ENCODE peak calls at places on chromosomes 2 and 18, in nine cellular contexts. J, U, W, I, O, H, P, V and Y are unnamed samples.

GRCh38 chr2:41950440-41950960 is 97.3 kb upstream of the PKDCC start:
- DNase-seq in H (no peak), J (no peak), O (no peak), U (no peak), W (no peak), V (no peak), I (no peak), P (no peak), Y (no peak)

GRCh38 chr2:20326163-20326780 is 24.4 kb downstream of the PUM2 start:
- DNase-seq in O (peak), H (peak), I (no peak), P (peak), V (peak), J (peak), U (no peak), W (no peak), Y (no peak)

GRCh38 chr2:226799211-226799975 is at the start of gene IRS1:
- DNase-seq in W (peak), J (peak), I (no peak), U (peak), H (peak), P (peak), O (peak), V (peak), Y (no peak)

GRCh38 chr2:204018717-204019116 is 82.2 kb downstream of the ICOS start:
- DNase-seq in U (no peak), J (no peak), V (peak), O (no peak), H (no peak), P (no peak), W (no peak), I (no peak), Y (no peak)

GRCh38 chr2:44652701-44653100 is 288.8 kb upstream of the SIX3 start:
- DNase-seq in I (no peak), P (no peak), V (no peak), H (no peak), U (no peak), O (no peak), W (no peak), J (no peak), Y (no peak)

GRCh38 chr2:54909006-54909405 is 141.2 kb downstream of the RTN4 start:
- DNase-seq in V (no peak), W (no peak), J (no peak), P (no peak), O (no peak), U (no peak), I (no peak), H (no peak), Y (no peak)

GRCh38 chr2:235263205-235264120 is 230.4 kb upstream of the AGAP1 start:
- DNase-seq in O (peak), V (peak), J (peak), W (no peak), U (peak), I (no peak), P (peak), H (peak), Y (peak)

GRCh38 chr2:41595235-41595634 is 452.6 kb upstream of the PKDCC start:
- DNase-seq in J (peak), P (no peak), I (no peak), H (no peak), O (no peak), W (no peak), V (no peak), U (no peak), Y (no peak)

GRCh38 chr2:216742411-216742810 is 47.1 kb upstream of the IGFBP5 start:
- DNase-seq in V (no peak), J (no peak), W (no peak), P (no peak), H (no peak), O (no peak), I (no peak), U (peak), Y (no peak)

GRCh38 chr2:120993661-120994060 is 258.0 kb downstream of the GLI2 start:
- DNase-seq in P (no peak), J (no peak), I (no peak), W (no peak), O (no peak), H (no peak), U (no peak), V (no peak), Y (no peak)

GRCh38 chr2:215171151-215171550 is 32.7 kb upstream of the ABCA12 start:
- DNase-seq in H (no peak), I (no peak), W (no peak), U (no peak), O (peak), J (no peak), P (peak), V (no peak), Y (no peak)

GRCh38 chr18:46155652-46156051 is 51.5 kb downstream of the HAUS1 start:
- DNase-seq in V (no peak), U (no peak), O (no peak), I (peak), W (no peak), H (no peak), J (peak), P (peak), Y (peak)

GRCh38 chr2:27023740-27024139 is 9.0 kb upstream of the TMEM214 start:
- DNase-seq in U (no peak), O (no peak), J (no peak), W (no peak), H (no peak), I (no peak), P (no peak), V (no peak), Y (no peak)

GRCh38 chr2:200839513-200839912 is 24.9 kb downstream of the CLK1 start:
- DNase-seq in P (no peak), V (no peak), O (no peak), U (no peak), I (no peak), H (no peak), W (no peak), J (peak), Y (no peak)

GRCh38 chr2:230915297-230915696 is 9.7 kb downstream of the GPR55 start:
- DNase-seq in O (no peak), W (no peak), I (no peak), J (no peak), U (no peak), H (no peak), P (no peak), V (peak), Y (no peak)

GRCh38 chr2:84537251-84537650 is 21.0 kb downstream of the DNAH6 start:
- DNase-seq in I (no peak), V (no peak), H (no peak), P (no peak), U (no peak), W (no peak), J (no peak), O (no peak), Y (no peak)

GRCh38 chr2:101540518-101540917 is 65.6 kb upstream of the RFX8 start:
- DNase-seq in J (peak), O (no peak), H (no peak), P (peak), V (no peak), U (peak), I (no peak), W (no peak), Y (no peak)

GRCh38 chr2:12262681-12263436 is 453.9 kb upstream of the TRIB2 start:
- DNase-seq in P (no peak), H (peak), J (peak), V (no peak), I (no peak), U (no peak), W (no peak), O (no peak), Y (no peak)

GRCh38 chr2:217837001-217837491 is 165.7 kb downstream of the TNS1 start:
- DNase-seq in I (no peak), O (peak), V (no peak), H (no peak), U (peak), J (peak), P (no peak), W (no peak), Y (no peak)

GRCh38 chr18:77131100-77131651 is 1.4 kb downstream of the MBP start:
- DNase-seq in H (peak), U (peak), P (peak), O (no peak), W (peak), J (peak), V (no peak), I (no peak), Y (no peak)

GRCh38 chr2:2238726-2239269 is 92.3 kb downstream of the MYT1L start:
- DNase-seq in J (no peak), W (no peak), U (no peak), O (no peak), I (no peak), P (no peak), V (no peak), H (no peak), Y (no peak)

DNA sequence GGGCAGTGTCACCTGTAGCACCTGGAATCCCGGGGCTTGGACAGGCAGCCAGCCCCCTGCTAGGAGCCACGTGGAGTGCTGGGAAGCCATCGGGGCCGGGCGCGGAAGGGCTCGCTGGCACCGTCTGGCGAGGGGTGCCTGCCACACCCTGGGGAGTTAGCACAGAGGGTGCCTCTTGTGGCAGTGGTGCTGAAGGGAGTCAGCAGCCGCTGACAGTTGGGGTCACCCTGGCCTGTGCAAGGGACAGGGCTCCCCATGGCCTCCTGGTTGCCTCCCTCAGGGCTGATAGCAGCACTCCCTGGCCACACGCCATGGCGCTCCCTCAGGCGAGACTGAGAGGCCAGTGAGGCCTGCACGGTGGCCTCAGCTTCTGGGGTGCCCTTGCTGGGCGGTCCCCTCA is 13.9 kb upstream of the D2HGDH start:
- DNase-seq in V (no peak), P (no peak), O (no peak), U (no peak), W (no peak), H (no peak), I (no peak), J (no peak), Y (no peak)
- TF ChIP-seq CTCF in V (no peak), P (no peak), O (no peak), U (no peak), W (no peak), H (no peak), I (no peak), J (no peak), Y (no peak)

GRCh38 chr2:172822585-172822984 is 86.9 kb downstream of the RAPGEF4 start:
- DNase-seq in U (no peak), V (no peak), P (no peak), O (no peak), W (no peak), J (no peak), H (no peak), I (no peak), Y (no peak)

GRCh38 chr2:172819943-172820342 is 84.3 kb downstream of the RAPGEF4 start:
- DNase-seq in H (no peak), P (no peak), W (no peak), U (no peak), O (no peak), I (no peak), J (no peak), V (no peak), Y (no peak)

GRCh38 chr2:172823451-172823850 is 87.8 kb downstream of the RAPGEF4 start:
- DNase-seq in J (no peak), V (no peak), H (no peak), O (no peak), W (no peak), I (no peak), P (no peak), U (no peak), Y (no peak)

GRCh38 chr2:172817411-172817810 is 81.8 kb downstream of the RAPGEF4 start:
- DNase-seq in I (no peak), H (no peak), U (no peak), W (no peak), O (no peak), V (no peak), P (no peak), J (peak), Y (no peak)

DNA sequence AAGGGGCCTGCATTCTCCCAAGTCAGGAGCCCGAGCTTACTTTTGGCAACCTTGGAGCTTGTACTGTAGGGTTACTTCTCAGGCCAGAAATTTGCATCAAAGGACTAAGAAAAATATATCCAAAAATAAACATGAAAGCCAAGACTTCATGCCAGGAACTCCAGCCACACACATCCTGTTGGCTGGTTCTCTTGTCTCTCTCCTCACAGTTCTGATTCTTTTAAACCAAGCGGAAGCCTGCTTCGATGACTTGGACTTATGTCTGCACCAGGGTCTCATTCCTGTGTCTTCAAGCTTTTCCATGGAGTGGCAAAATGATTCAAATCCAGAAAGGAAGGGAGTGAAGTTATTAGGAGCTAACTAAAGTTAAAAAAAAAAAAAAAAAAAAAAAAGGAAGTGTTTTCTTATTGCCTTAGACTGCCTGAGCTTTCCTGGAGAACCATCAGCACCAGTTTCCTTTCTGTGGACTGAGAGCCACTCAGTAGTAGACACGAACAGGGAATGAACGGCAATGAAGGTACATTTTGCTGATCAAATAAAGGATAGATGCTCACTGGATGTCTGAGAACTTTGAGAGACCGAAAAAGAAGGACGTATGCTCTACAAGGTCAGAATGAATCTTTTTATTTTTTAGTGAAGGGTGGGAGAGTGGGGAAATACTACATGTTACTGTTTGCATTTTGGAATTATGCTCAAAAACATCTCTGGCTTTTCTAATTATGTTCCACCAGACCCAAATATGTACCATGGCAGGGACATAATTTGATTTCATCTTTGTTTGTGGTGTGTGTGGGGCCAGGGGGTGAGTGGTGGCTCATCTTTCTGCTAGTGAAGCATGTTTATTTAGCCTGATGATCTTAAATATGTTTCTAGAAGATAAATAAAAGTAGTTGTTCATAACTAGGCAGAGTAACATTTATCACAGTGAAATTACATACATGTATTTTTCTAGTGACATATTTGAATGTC is 86.0 kb downstream of the RAPGEF4 start:
- DNase-seq in U (no peak), V (peak), I (no peak), H (no peak), W (no peak), P (no peak), J (no peak), O (no peak), Y (no peak)
- H3K4me3 ChIP-seq in U (peak), V (no peak), I (no peak), H (no peak), W (no peak), P (no peak), J (no peak), O (no peak), Y (no peak)

GRCh38 chr2:134685967-134686366 is 32.8 kb downstream of the TMEM163 start:
- DNase-seq in H (no peak), U (no peak), W (no peak), O (no peak), V (no peak), I (no peak), J (no peak), P (no peak), Y (no peak)
- TF ChIP-seq CTCF in H (no peak), U (no peak), W (no peak), O (no peak), V (no peak), I (no peak), J (no peak), P (no peak), Y (no peak)

GRCh38 chr18:21241224-21242131 is 554 bp upstream of the GREB1L start:
- DNase-seq in O (no peak), J (no peak), W (no peak), V (no peak), H (peak), I (no peak), P (no peak), U (no peak), Y (no peak)

GRCh38 chr18:21242141-21243040 is at the start of gene GREB1L:
- DNase-seq in U (no peak), I (no peak), H (peak), P (no peak), V (peak), J (peak), W (no peak), O (peak), Y (no peak)

GRCh38 chr18:21243041-21243431 is 1.0 kb downstream of the GREB1L start:
- DNase-seq in I (no peak), W (no peak), J (peak), V (peak), P (no peak), O (no peak), U (no peak), H (peak), Y (no peak)
- H3K4me3 ChIP-seq in I (peak), W (peak), J (peak), V (no peak), P (peak), O (no peak), U (peak), H (peak), Y (peak)